ENCODE peak calls at places on chromosome 4, in five cellular contexts. L, S, K, W and H are unnamed samples.

GRCh38 chr4:152258804-152259708 is 276.8 kb downstream of the FBXW7 start:
- DNase-seq in L (peak; percentile 93), S (no peak), K (peak; percentile 18), W (peak; percentile 86), H (no peak)

GRCh38 chr4:185726931-185727330 is 85.1 kb downstream of the SORBS2 start:
- DNase-seq in L (peak; percentile 31), S (no peak), K (no peak), W (peak; percentile 70), H (no peak)

GRCh38 chr4:112213850-112214249 is 17.7 kb upstream of the AP1AR start:
- DNase-seq in L (peak; percentile 59), S (no peak), K (no peak), W (peak; percentile 90), H (no peak)

GRCh38 chr4:52873191-52873590 is 11.1 kb downstream of the RASL11B start:
- DNase-seq in L (peak; percentile 17), S (no peak), K (no peak), W (no peak), H (no peak)

GRCh38 chr4:168979338-168979737 is 30.7 kb downstream of the CBR4 start:
- DNase-seq in L (no peak), S (no peak), K (no peak), W (no peak), H (no peak)

GRCh38 chr4:141645611-141646340 is 9.4 kb downstream of the IL15 start:
- DNase-seq in L (peak; percentile 97), S (no peak), K (no peak), W (peak; percentile 92), H (no peak)

GRCh38 chr4:55398966-55399365 is 3.2 kb downstream of the TMEM165 start:
- DNase-seq in L (peak; percentile 46), S (no peak), K (no peak), W (peak; percentile 33), H (no peak)

GRCh38 chr4:37687666-37688065 is 1.5 kb upstream of the RELL1 start:
- DNase-seq in L (no peak), S (no peak), K (no peak), W (no peak), H (no peak)

GRCh38 chr4:5780831-5781480 is 70.0 kb downstream of the EVC start:
- DNase-seq in L (peak; percentile 52), S (no peak), K (no peak), W (peak; percentile 45), H (no peak)

GRCh38 chr4:138627096-138627495 is 384.9 kb upstream of the SLC7A11 start:
- DNase-seq in L (peak; percentile 39), S (no peak), K (no peak), W (peak; percentile 58), H (no peak)

GRCh38 chr4:123349401-123350190 is 47.0 kb upstream of the SPRY1 start:
- DNase-seq in L (peak; percentile 72), S (no peak), K (no peak), W (no peak), H (no peak)

GRCh38 chr4:52788806-52789205 is 37.6 kb upstream of the ERVMER34-1 start:
- DNase-seq in L (peak; percentile 54), S (no peak), K (no peak), W (no peak), H (no peak)

GRCh38 chr4:1193206-1194027 is 21.0 kb upstream of the SPON2 start:
- DNase-seq in L (no peak), S (no peak), K (no peak), W (no peak), H (no peak)

GRCh38 chr4:2042207-2042946 is 16.8 kb upstream of the NAT8L start:
- DNase-seq in L (no peak), S (no peak), K (no peak), W (no peak), H (peak; percentile 86)

GRCh38 chr4:22661443-22661842 is 31.3 kb upstream of the GBA3 start:
- DNase-seq in L (peak; percentile 18), S (no peak), K (no peak), W (no peak), H (no peak)

GRCh38 chr4:64713256-64713840 is 304.1 kb upstream of the TECRL start:
- DNase-seq in L (peak; percentile 30), S (no peak), K (no peak), W (peak; percentile 30), H (peak; percentile 23)

GRCh38 chr4:4780634-4781287 is 78.7 kb upstream of the MSX1 start:
- DNase-seq in L (peak; percentile 76), S (no peak), K (peak; percentile 69), W (peak; percentile 86), H (no peak)

GRCh38 chr4:73315091-73315490 is 56.5 kb upstream of the ANKRD17 start:
- DNase-seq in L (peak; percentile 63), S (no peak), K (peak; percentile 24), W (peak; percentile 96), H (no peak)

GRCh38 chr4:159937595-159937994 is 834.7 kb downstream of the RAPGEF2 start:
- DNase-seq in L (peak; percentile 10), S (no peak), K (no peak), W (no peak), H (peak; percentile 30)

GRCh38 chr4:174256277-174256713 is 27.2 kb downstream of the FBXO8 start:
- DNase-seq in L (peak; percentile 70), S (no peak), K (no peak), W (peak; percentile 68), H (no peak)

GRCh38 chr4:183828125-183828524 is 77.0 kb upstream of the STOX2 start:
- DNase-seq in L (no peak), S (no peak), K (no peak), W (no peak), H (no peak)

GRCh38 chr4:155026715-155027114 is 181.7 kb upstream of the NPY2R start:
- DNase-seq in L (no peak), S (no peak), K (no peak), W (peak; percentile 70), H (no peak)

GRCh38 chr4:155025762-155026457 is 182.5 kb upstream of the NPY2R start:
- DNase-seq in L (peak; percentile 13), S (peak; percentile 11), K (no peak), W (peak; percentile 25), H (no peak)
- TF ChIP-seq CTCF in L (peak; percentile 54), S (no peak), K (peak; percentile 40), W (peak; percentile 26), H (peak; percentile 53)

DNA sequence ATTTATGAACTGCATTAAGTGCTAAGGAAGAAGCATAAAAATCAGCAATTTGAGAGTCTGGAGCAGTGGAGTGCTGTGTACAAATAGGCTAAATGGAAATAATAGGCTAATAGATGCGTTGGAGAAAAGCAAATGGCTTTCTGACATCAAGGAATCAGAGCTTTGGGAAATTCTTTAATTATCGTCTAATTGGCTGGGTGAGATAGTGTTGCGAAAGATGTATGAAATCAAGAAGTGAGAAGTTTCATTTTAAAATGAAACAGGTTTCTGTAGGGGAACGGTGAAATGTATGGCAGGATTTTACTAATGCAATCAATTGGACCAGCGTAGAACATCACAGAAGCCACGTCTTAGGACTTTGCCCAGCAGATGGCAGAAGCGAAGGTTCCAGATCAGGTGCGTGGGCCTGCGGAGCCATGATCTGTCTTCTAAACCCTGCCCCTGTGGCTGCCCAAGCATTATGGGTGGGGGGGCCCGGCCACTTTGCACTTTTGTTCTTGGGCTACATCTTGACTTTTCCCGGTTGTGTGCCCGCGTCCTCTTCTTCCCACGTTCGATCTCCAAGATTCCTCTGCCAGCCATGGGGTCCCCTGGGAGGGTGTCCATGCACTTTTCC is 118.5 kb upstream of the SHISA3 start:
- DNase-seq in L (no peak), S (no peak), K (no peak), W (no peak), H (no peak)
- TF ChIP-seq CTCF in L (no peak), S (no peak), K (no peak), W (no peak), H (peak; percentile 12)

GRCh38 chr4:125433453-125433852 is 118.7 kb downstream of the FAT4 start:
- DNase-seq in L (peak; percentile 93), S (no peak), K (peak; percentile 36), W (peak; percentile 73), H (no peak)

GRCh38 chr4:125434136-125434535 is 119.4 kb downstream of the FAT4 start:
- DNase-seq in L (peak; percentile 14), S (no peak), K (peak; percentile 12), W (peak; percentile 81), H (no peak)

GRCh38 chr4:125428832-125429231 is 114.1 kb downstream of the FAT4 start:
- DNase-seq in L (no peak), S (no peak), K (no peak), W (no peak), H (no peak)

DNA sequence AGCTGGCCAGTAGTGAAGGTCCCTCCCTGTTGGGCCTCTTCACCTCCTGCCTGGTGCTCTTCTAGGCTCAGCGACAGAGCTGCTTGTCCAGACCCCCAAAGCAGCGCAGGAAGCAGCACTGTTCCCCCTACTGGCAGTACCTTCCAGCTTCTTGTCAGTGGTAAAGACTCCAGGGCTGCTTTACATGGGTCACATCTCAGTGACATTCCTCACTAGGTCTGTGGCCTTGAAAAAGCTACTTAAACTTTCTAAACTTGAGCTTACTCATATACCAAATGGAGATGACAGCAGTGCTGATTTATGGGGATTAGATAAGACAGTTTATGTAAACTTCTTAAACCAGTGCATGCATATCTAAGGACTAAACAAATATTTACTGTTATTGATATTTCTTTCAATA is 117.3 kb downstream of the FAT4 start:
- DNase-seq in L (peak; percentile 49), S (no peak), K (no peak), W (peak; percentile 34), H (no peak)
- TF ChIP-seq CTCF in L (peak; percentile 44), S (no peak), K (peak; percentile 9), W (peak; percentile 26), H (no peak)

DNA sequence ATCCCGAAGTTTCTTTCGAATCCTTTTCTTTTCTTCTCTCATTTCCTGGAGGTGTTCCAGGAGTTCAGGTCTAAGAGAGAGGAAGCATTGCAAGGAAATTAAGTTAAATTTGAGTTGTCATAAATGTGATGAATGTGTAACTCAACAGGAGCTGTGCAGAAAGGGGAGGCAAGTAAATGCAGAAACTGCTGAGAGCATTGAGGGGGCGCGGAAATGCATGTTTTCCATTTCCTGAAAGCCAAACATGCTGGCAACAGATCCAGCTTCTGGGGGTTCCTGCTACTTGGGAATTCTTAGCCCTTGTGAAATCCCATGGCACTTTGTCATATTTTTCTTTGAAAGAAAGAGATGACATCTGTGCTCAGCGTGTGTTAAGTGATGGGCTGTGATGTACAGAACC is 33.7 kb upstream of the NAP1L5 start:
- DNase-seq in L (no peak), S (no peak), K (no peak), W (no peak), H (no peak)
- TF ChIP-seq CTCF in L (no peak), S (no peak), K (no peak), W (no peak), H (no peak)

DNA sequence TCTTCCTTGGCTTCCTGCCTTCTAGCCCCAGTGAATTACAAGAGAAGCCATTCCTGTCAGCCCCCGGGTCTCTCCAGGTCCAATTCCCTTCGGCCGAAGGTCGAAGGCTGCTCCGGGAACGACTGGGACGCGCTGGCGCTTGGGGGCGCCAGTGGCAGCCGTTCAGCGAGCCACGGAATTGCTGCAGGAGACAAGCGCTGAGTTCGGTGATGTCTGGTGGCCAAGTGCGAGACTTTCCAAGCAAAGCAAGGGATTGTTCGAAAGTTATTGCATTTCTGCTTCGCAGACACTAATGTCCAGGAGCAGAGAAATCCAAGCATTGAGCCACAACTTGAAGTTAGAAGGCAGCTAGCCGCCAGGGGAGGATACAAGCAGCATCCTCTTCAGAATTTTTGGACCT is 1.1 kb upstream of the DKK2 start:
- DNase-seq in L (peak; percentile 45), S (peak; percentile 22), K (no peak), W (peak; percentile 39), H (peak; percentile 6)
- TF ChIP-seq CTCF in L (peak; percentile 62), S (peak; percentile 56), K (peak; percentile 81), W (peak; percentile 55), H (peak; percentile 45)

GRCh38 chr4:139692300-139693012 is 26.8 kb downstream of the MGST2 start:
- DNase-seq in L (no peak), S (no peak), K (no peak), W (no peak), H (no peak)
- TF ChIP-seq CTCF in L (peak; percentile 8), S (no peak), K (peak; percentile 10), W (peak; percentile 5), H (peak; percentile 30)